ENCODE peak calls at places on chromosomes 12 and 14, in ten cellular contexts. One of them, this sample, is unnamed.
A peak's percentile ranks its signal among the peaks of the same experiment; 100 is the strongest.

GRCh38 chr14:77024171-77024627 is 4.3 kb downstream of the IRF2BPL start:
- DNase-seq in brain microvascular endothelial cell: no peak
- DNase-seq in endodermal cell: peak; percentile 91
- DNase-seq in skeletal muscle cell: no peak
- DNase-seq in astrocyte of the spinal cord: peak; percentile 51
- DNase-seq in activated effector memory CD4-positive, alpha-beta T cell treated with Interleukin-2 at 50 U/mL for 16 hours: peak; percentile 68
- DNase-seq in aorta: no peak
- DNase-seq in activated naive CD4-positive, alpha-beta T cell treated with anti-CD3 and anti-CD28 coated beads for 36 hours: peak; percentile 93
- DNase-seq in LoVo: no peak
- DNase-seq in glomerular endothelial cell: no peak
- DNase-seq in this sample: no peak

GRCh38 chr14:62694075-62694474 is 351.2 kb downstream of the KCNH5 start:
- DNase-seq in brain microvascular endothelial cell: peak; percentile 56
- DNase-seq in endodermal cell: no peak
- DNase-seq in skeletal muscle cell: peak; percentile 35
- DNase-seq in astrocyte of the spinal cord: peak; percentile 96
- DNase-seq in activated effector memory CD4-positive, alpha-beta T cell treated with Interleukin-2 at 50 U/mL for 16 hours: no peak
- DNase-seq in aorta: no peak
- DNase-seq in activated naive CD4-positive, alpha-beta T cell treated with anti-CD3 and anti-CD28 coated beads for 36 hours: no peak
- DNase-seq in LoVo: no peak
- DNase-seq in glomerular endothelial cell: no peak
- DNase-seq in this sample: no peak

GRCh38 chr14:56998728-56999127 is 188.4 kb upstream of the OTX2 start:
- DNase-seq in brain microvascular endothelial cell: no peak
- DNase-seq in endodermal cell: peak; percentile 59
- DNase-seq in skeletal muscle cell: no peak
- DNase-seq in astrocyte of the spinal cord: no peak
- DNase-seq in activated effector memory CD4-positive, alpha-beta T cell treated with Interleukin-2 at 50 U/mL for 16 hours: no peak
- DNase-seq in aorta: no peak
- DNase-seq in activated naive CD4-positive, alpha-beta T cell treated with anti-CD3 and anti-CD28 coated beads for 36 hours: no peak
- DNase-seq in LoVo: no peak
- DNase-seq in glomerular endothelial cell: no peak
- DNase-seq in this sample: no peak

GRCh38 chr12:49942512-49942893 is 8.0 kb upstream of the AQP2 start:
- DNase-seq in brain microvascular endothelial cell: no peak
- DNase-seq in endodermal cell: no peak
- DNase-seq in skeletal muscle cell: no peak
- DNase-seq in astrocyte of the spinal cord: no peak
- DNase-seq in activated effector memory CD4-positive, alpha-beta T cell treated with Interleukin-2 at 50 U/mL for 16 hours: no peak
- DNase-seq in aorta: no peak
- DNase-seq in activated naive CD4-positive, alpha-beta T cell treated with anti-CD3 and anti-CD28 coated beads for 36 hours: no peak
- DNase-seq in LoVo: no peak
- DNase-seq in glomerular endothelial cell: no peak
- DNase-seq in this sample: no peak

GRCh38 chr12:103801709-103802585 is 39.1 kb downstream of the NT5DC3 start:
- DNase-seq in brain microvascular endothelial cell: peak; percentile 43
- DNase-seq in endodermal cell: peak; percentile 42
- DNase-seq in skeletal muscle cell: no peak
- DNase-seq in astrocyte of the spinal cord: peak; percentile 86
- DNase-seq in activated effector memory CD4-positive, alpha-beta T cell treated with Interleukin-2 at 50 U/mL for 16 hours: no peak
- DNase-seq in aorta: no peak
- DNase-seq in activated naive CD4-positive, alpha-beta T cell treated with anti-CD3 and anti-CD28 coated beads for 36 hours: no peak
- DNase-seq in LoVo: peak; percentile 61
- DNase-seq in glomerular endothelial cell: no peak
- DNase-seq in this sample: no peak

GRCh38 chr12:28905220-28905940 is 243.7 kb upstream of the FAR2 start:
- DNase-seq in brain microvascular endothelial cell: no peak
- DNase-seq in endodermal cell: no peak
- DNase-seq in skeletal muscle cell: no peak
- DNase-seq in astrocyte of the spinal cord: no peak
- DNase-seq in activated effector memory CD4-positive, alpha-beta T cell treated with Interleukin-2 at 50 U/mL for 16 hours: no peak
- DNase-seq in aorta: no peak
- DNase-seq in activated naive CD4-positive, alpha-beta T cell treated with anti-CD3 and anti-CD28 coated beads for 36 hours: no peak
- DNase-seq in LoVo: no peak
- DNase-seq in glomerular endothelial cell: no peak
- DNase-seq in this sample: no peak

GRCh38 chr14:72311116-72311515 is 378.9 kb downstream of the RGS6 start:
- DNase-seq in brain microvascular endothelial cell: no peak
- DNase-seq in endodermal cell: no peak
- DNase-seq in skeletal muscle cell: no peak
- DNase-seq in astrocyte of the spinal cord: no peak
- DNase-seq in activated effector memory CD4-positive, alpha-beta T cell treated with Interleukin-2 at 50 U/mL for 16 hours: no peak
- DNase-seq in aorta: no peak
- DNase-seq in activated naive CD4-positive, alpha-beta T cell treated with anti-CD3 and anti-CD28 coated beads for 36 hours: no peak
- DNase-seq in LoVo: no peak
- DNase-seq in glomerular endothelial cell: no peak
- DNase-seq in this sample: no peak

GRCh38 chr14:95885866-95886265 is 9.2 kb downstream of the TUNAR start:
- DNase-seq in brain microvascular endothelial cell: no peak
- DNase-seq in endodermal cell: peak; percentile 39
- DNase-seq in skeletal muscle cell: no peak
- DNase-seq in astrocyte of the spinal cord: peak; percentile 7
- DNase-seq in activated effector memory CD4-positive, alpha-beta T cell treated with Interleukin-2 at 50 U/mL for 16 hours: no peak
- DNase-seq in aorta: peak; percentile 69
- DNase-seq in activated naive CD4-positive, alpha-beta T cell treated with anti-CD3 and anti-CD28 coated beads for 36 hours: no peak
- DNase-seq in LoVo: no peak
- DNase-seq in glomerular endothelial cell: no peak
- DNase-seq in this sample: no peak

GRCh38 chr12:71236133-71236660 is 78.4 kb upstream of the TSPAN8 start:
- DNase-seq in brain microvascular endothelial cell: no peak
- DNase-seq in endodermal cell: no peak
- DNase-seq in skeletal muscle cell: no peak
- DNase-seq in astrocyte of the spinal cord: no peak
- DNase-seq in activated effector memory CD4-positive, alpha-beta T cell treated with Interleukin-2 at 50 U/mL for 16 hours: no peak
- DNase-seq in aorta: no peak
- DNase-seq in activated naive CD4-positive, alpha-beta T cell treated with anti-CD3 and anti-CD28 coated beads for 36 hours: no peak
- DNase-seq in LoVo: no peak
- DNase-seq in glomerular endothelial cell: no peak
- DNase-seq in this sample: no peak

GRCh38 chr12:62785941-62786559 is 148.9 kb downstream of the PPM1H start:
- DNase-seq in brain microvascular endothelial cell: peak; percentile 93
- DNase-seq in endodermal cell: peak; percentile 55
- DNase-seq in skeletal muscle cell: peak; percentile 90
- DNase-seq in astrocyte of the spinal cord: peak; percentile 94
- DNase-seq in activated effector memory CD4-positive, alpha-beta T cell treated with Interleukin-2 at 50 U/mL for 16 hours: no peak
- DNase-seq in aorta: no peak
- DNase-seq in activated naive CD4-positive, alpha-beta T cell treated with anti-CD3 and anti-CD28 coated beads for 36 hours: peak; percentile 38
- DNase-seq in LoVo: peak; percentile 90
- DNase-seq in glomerular endothelial cell: peak; percentile 97
- DNase-seq in this sample: no peak